ENCODE peak calls at places on chromosomes 4 and X, in ten cellular contexts. One of them, this sample, is unnamed.

GRCh38 chrX:9379697-9380551 is 84.9 kb upstream of the TBL1X start:
- DNase-seq in activated CD4-positive, CD25-positive, alpha-beta regulatory T cell treated with anti-CD3 and anti-CD28 coated beads, Interleukin-2, amount 50 U/mL, for 72 hours: no peak
- DNase-seq in HFFc6: peak
- DNase-seq in NCI-H524: no peak
- DNase-seq in T47D: no peak
- DNase-seq in stimulated activated naive CD4-positive, alpha-beta T cell: no peak
- DNase-seq in stimulated activated CD8-positive, alpha-beta memory T cell treated with anti-CD3 and anti-CD28 coated beads, Interleukin-12 subunit alpha, Interleukin-12 subunit beta, amount 100 ng/mL, for 4 hours: no peak
- DNase-seq in choroid plexus epithelial cell: peak
- DNase-seq in kidney tubule cell: peak
- DNase-seq in HEK293T: no peak
- DNase-seq in this sample: no peak

GRCh38 chr4:183124228-183124627 is 25.2 kb downstream of the WWC2 start:
- DNase-seq in choroid plexus epithelial cell: no peak
- DNase-seq in stimulated activated CD8-positive, alpha-beta memory T cell treated with anti-CD3 and anti-CD28 coated beads, Interleukin-12 subunit alpha, Interleukin-12 subunit beta, amount 100 ng/mL, for 4 hours: no peak
- DNase-seq in HFFc6: no peak
- DNase-seq in activated CD4-positive, CD25-positive, alpha-beta regulatory T cell treated with anti-CD3 and anti-CD28 coated beads, Interleukin-2, amount 50 U/mL, for 72 hours: no peak
- DNase-seq in HEK293T: no peak
- DNase-seq in T47D: no peak
- DNase-seq in NCI-H524: no peak
- DNase-seq in kidney tubule cell: no peak
- DNase-seq in stimulated activated naive CD4-positive, alpha-beta T cell: no peak
- DNase-seq in this sample: no peak

GRCh38 chr4:62548108-62548524 is 1348.0 kb downstream of the ADGRL3 start:
- DNase-seq in NCI-H524: no peak
- DNase-seq in kidney tubule cell: no peak
- DNase-seq in stimulated activated naive CD4-positive, alpha-beta T cell: no peak
- DNase-seq in T47D: no peak
- DNase-seq in stimulated activated CD8-positive, alpha-beta memory T cell treated with anti-CD3 and anti-CD28 coated beads, Interleukin-12 subunit alpha, Interleukin-12 subunit beta, amount 100 ng/mL, for 4 hours: no peak
- DNase-seq in activated CD4-positive, CD25-positive, alpha-beta regulatory T cell treated with anti-CD3 and anti-CD28 coated beads, Interleukin-2, amount 50 U/mL, for 72 hours: no peak
- DNase-seq in HFFc6: no peak
- DNase-seq in HEK293T: no peak
- DNase-seq in choroid plexus epithelial cell: no peak
- DNase-seq in this sample: no peak

GRCh38 chrX:11557120-11557519 is 108.6 kb downstream of the ARHGAP6 start:
- DNase-seq in NCI-H524: no peak
- DNase-seq in HEK293T: no peak
- DNase-seq in kidney tubule cell: peak
- DNase-seq in choroid plexus epithelial cell: peak
- DNase-seq in T47D: no peak
- DNase-seq in HFFc6: peak
- DNase-seq in stimulated activated naive CD4-positive, alpha-beta T cell: no peak
- DNase-seq in activated CD4-positive, CD25-positive, alpha-beta regulatory T cell treated with anti-CD3 and anti-CD28 coated beads, Interleukin-2, amount 50 U/mL, for 72 hours: no peak
- DNase-seq in stimulated activated CD8-positive, alpha-beta memory T cell treated with anti-CD3 and anti-CD28 coated beads, Interleukin-12 subunit alpha, Interleukin-12 subunit beta, amount 100 ng/mL, for 4 hours: no peak
- DNase-seq in this sample: no peak

GRCh38 chr4:32042486-32042885 is 1322.3 kb downstream of the PCDH7 start:
- DNase-seq in HFFc6: no peak
- DNase-seq in NCI-H524: no peak
- DNase-seq in HEK293T: no peak
- DNase-seq in choroid plexus epithelial cell: peak
- DNase-seq in activated CD4-positive, CD25-positive, alpha-beta regulatory T cell treated with anti-CD3 and anti-CD28 coated beads, Interleukin-2, amount 50 U/mL, for 72 hours: no peak
- DNase-seq in stimulated activated CD8-positive, alpha-beta memory T cell treated with anti-CD3 and anti-CD28 coated beads, Interleukin-12 subunit alpha, Interleukin-12 subunit beta, amount 100 ng/mL, for 4 hours: no peak
- DNase-seq in kidney tubule cell: no peak
- DNase-seq in stimulated activated naive CD4-positive, alpha-beta T cell: no peak
- DNase-seq in T47D: no peak
- DNase-seq in this sample: no peak

GRCh38 chr4:87949961-87950360 is 25.6 kb upstream of the SPP1 start:
- DNase-seq in HEK293T: no peak
- DNase-seq in choroid plexus epithelial cell: peak
- DNase-seq in kidney tubule cell: peak
- DNase-seq in stimulated activated CD8-positive, alpha-beta memory T cell treated with anti-CD3 and anti-CD28 coated beads, Interleukin-12 subunit alpha, Interleukin-12 subunit beta, amount 100 ng/mL, for 4 hours: no peak
- DNase-seq in NCI-H524: no peak
- DNase-seq in activated CD4-positive, CD25-positive, alpha-beta regulatory T cell treated with anti-CD3 and anti-CD28 coated beads, Interleukin-2, amount 50 U/mL, for 72 hours: no peak
- DNase-seq in HFFc6: peak
- DNase-seq in T47D: no peak
- DNase-seq in stimulated activated naive CD4-positive, alpha-beta T cell: no peak
- DNase-seq in this sample: no peak

GRCh38 chrX:13376857-13377441 is 57.1 kb upstream of the ATXN3L start:
- DNase-seq in stimulated activated naive CD4-positive, alpha-beta T cell: no peak
- DNase-seq in activated CD4-positive, CD25-positive, alpha-beta regulatory T cell treated with anti-CD3 and anti-CD28 coated beads, Interleukin-2, amount 50 U/mL, for 72 hours: no peak
- DNase-seq in kidney tubule cell: peak
- DNase-seq in NCI-H524: peak
- DNase-seq in T47D: peak
- DNase-seq in choroid plexus epithelial cell: peak
- DNase-seq in HEK293T: no peak
- DNase-seq in HFFc6: peak
- DNase-seq in stimulated activated CD8-positive, alpha-beta memory T cell treated with anti-CD3 and anti-CD28 coated beads, Interleukin-12 subunit alpha, Interleukin-12 subunit beta, amount 100 ng/mL, for 4 hours: no peak
- DNase-seq in this sample: peak

GRCh38 chr4:91904556-91904955 is 399.2 kb upstream of the GRID2 start:
- DNase-seq in kidney tubule cell: no peak
- DNase-seq in stimulated activated CD8-positive, alpha-beta memory T cell treated with anti-CD3 and anti-CD28 coated beads, Interleukin-12 subunit alpha, Interleukin-12 subunit beta, amount 100 ng/mL, for 4 hours: no peak
- DNase-seq in NCI-H524: no peak
- DNase-seq in stimulated activated naive CD4-positive, alpha-beta T cell: no peak
- DNase-seq in HEK293T: no peak
- DNase-seq in choroid plexus epithelial cell: no peak
- DNase-seq in HFFc6: no peak
- DNase-seq in T47D: no peak
- DNase-seq in activated CD4-positive, CD25-positive, alpha-beta regulatory T cell treated with anti-CD3 and anti-CD28 coated beads, Interleukin-2, amount 50 U/mL, for 72 hours: no peak
- DNase-seq in this sample: no peak

GRCh38 chrX:140071037-140071436 is 105.7 kb upstream of the CXorf66 start:
- DNase-seq in choroid plexus epithelial cell: no peak
- DNase-seq in HFFc6: no peak
- DNase-seq in stimulated activated naive CD4-positive, alpha-beta T cell: no peak
- DNase-seq in T47D: no peak
- DNase-seq in activated CD4-positive, CD25-positive, alpha-beta regulatory T cell treated with anti-CD3 and anti-CD28 coated beads, Interleukin-2, amount 50 U/mL, for 72 hours: no peak
- DNase-seq in NCI-H524: no peak
- DNase-seq in HEK293T: no peak
- DNase-seq in stimulated activated CD8-positive, alpha-beta memory T cell treated with anti-CD3 and anti-CD28 coated beads, Interleukin-12 subunit alpha, Interleukin-12 subunit beta, amount 100 ng/mL, for 4 hours: no peak
- DNase-seq in kidney tubule cell: no peak
- DNase-seq in this sample: no peak

GRCh38 chr4:184262901-184263300 is 45.2 kb upstream of the ENPP6 start:
- DNase-seq in NCI-H524: no peak
- DNase-seq in HFFc6: peak
- DNase-seq in HEK293T: no peak
- DNase-seq in stimulated activated CD8-positive, alpha-beta memory T cell treated with anti-CD3 and anti-CD28 coated beads, Interleukin-12 subunit alpha, Interleukin-12 subunit beta, amount 100 ng/mL, for 4 hours: no peak
- DNase-seq in activated CD4-positive, CD25-positive, alpha-beta regulatory T cell treated with anti-CD3 and anti-CD28 coated beads, Interleukin-2, amount 50 U/mL, for 72 hours: no peak
- DNase-seq in choroid plexus epithelial cell: peak
- DNase-seq in kidney tubule cell: peak
- DNase-seq in T47D: no peak
- DNase-seq in stimulated activated naive CD4-positive, alpha-beta T cell: no peak
- DNase-seq in this sample: no peak

GRCh38 chr4:159016527-159017137 is 86.2 kb upstream of the RAPGEF2 start:
- DNase-seq in HEK293T: peak
- DNase-seq in HFFc6: no peak
- DNase-seq in NCI-H524: peak
- DNase-seq in activated CD4-positive, CD25-positive, alpha-beta regulatory T cell treated with anti-CD3 and anti-CD28 coated beads, Interleukin-2, amount 50 U/mL, for 72 hours: no peak
- DNase-seq in stimulated activated CD8-positive, alpha-beta memory T cell treated with anti-CD3 and anti-CD28 coated beads, Interleukin-12 subunit alpha, Interleukin-12 subunit beta, amount 100 ng/mL, for 4 hours: no peak
- DNase-seq in choroid plexus epithelial cell: peak
- DNase-seq in kidney tubule cell: peak
- DNase-seq in stimulated activated naive CD4-positive, alpha-beta T cell: no peak
- DNase-seq in T47D: no peak
- DNase-seq in this sample: peak

GRCh38 chrX:2188316-2188715 is 312.5 kb downstream of the DHRSX start:
- DNase-seq in HFFc6: peak
- DNase-seq in choroid plexus epithelial cell: peak
- DNase-seq in stimulated activated naive CD4-positive, alpha-beta T cell: no peak
- DNase-seq in stimulated activated CD8-positive, alpha-beta memory T cell treated with anti-CD3 and anti-CD28 coated beads, Interleukin-12 subunit alpha, Interleukin-12 subunit beta, amount 100 ng/mL, for 4 hours: no peak
- DNase-seq in kidney tubule cell: no peak
- DNase-seq in HEK293T: no peak
- DNase-seq in NCI-H524: no peak
- DNase-seq in activated CD4-positive, CD25-positive, alpha-beta regulatory T cell treated with anti-CD3 and anti-CD28 coated beads, Interleukin-2, amount 50 U/mL, for 72 hours: no peak
- DNase-seq in T47D: no peak
- DNase-seq in this sample: no peak

GRCh38 chr4:67545996-67546356 is 673 bp upstream of the CENPC start:
- DNase-seq in HEK293T: no peak
- DNase-seq in stimulated activated CD8-positive, alpha-beta memory T cell treated with anti-CD3 and anti-CD28 coated beads, Interleukin-12 subunit alpha, Interleukin-12 subunit beta, amount 100 ng/mL, for 4 hours: no peak
- DNase-seq in stimulated activated naive CD4-positive, alpha-beta T cell: no peak
- DNase-seq in NCI-H524: peak
- DNase-seq in T47D: no peak
- DNase-seq in HFFc6: no peak
- DNase-seq in activated CD4-positive, CD25-positive, alpha-beta regulatory T cell treated with anti-CD3 and anti-CD28 coated beads, Interleukin-2, amount 50 U/mL, for 72 hours: no peak
- DNase-seq in kidney tubule cell: no peak
- DNase-seq in choroid plexus epithelial cell: no peak
- DNase-seq in this sample: peak

GRCh38 chr4:183797041-183797444 is 108.1 kb upstream of the STOX2 start:
- DNase-seq in choroid plexus epithelial cell: no peak
- DNase-seq in HFFc6: no peak
- DNase-seq in kidney tubule cell: peak
- DNase-seq in HEK293T: peak
- DNase-seq in NCI-H524: no peak
- DNase-seq in activated CD4-positive, CD25-positive, alpha-beta regulatory T cell treated with anti-CD3 and anti-CD28 coated beads, Interleukin-2, amount 50 U/mL, for 72 hours: no peak
- DNase-seq in stimulated activated naive CD4-positive, alpha-beta T cell: no peak
- DNase-seq in T47D: no peak
- DNase-seq in stimulated activated CD8-positive, alpha-beta memory T cell treated with anti-CD3 and anti-CD28 coated beads, Interleukin-12 subunit alpha, Interleukin-12 subunit beta, amount 100 ng/mL, for 4 hours: no peak
- DNase-seq in this sample: no peak

GRCh38 chrX:69093960-69094935 is 71.0 kb downstream of the PJA1 start:
- DNase-seq in stimulated activated naive CD4-positive, alpha-beta T cell: no peak
- DNase-seq in T47D: no peak
- DNase-seq in choroid plexus epithelial cell: peak
- DNase-seq in HEK293T: peak
- DNase-seq in NCI-H524: peak
- DNase-seq in kidney tubule cell: peak
- DNase-seq in activated CD4-positive, CD25-positive, alpha-beta regulatory T cell treated with anti-CD3 and anti-CD28 coated beads, Interleukin-2, amount 50 U/mL, for 72 hours: peak
- DNase-seq in stimulated activated CD8-positive, alpha-beta memory T cell treated with anti-CD3 and anti-CD28 coated beads, Interleukin-12 subunit alpha, Interleukin-12 subunit beta, amount 100 ng/mL, for 4 hours: no peak
- DNase-seq in HFFc6: peak
- DNase-seq in this sample: peak

GRCh38 chr4:177201614-177202013 is 108.1 kb upstream of the NEIL3 start:
- DNase-seq in activated CD4-positive, CD25-positive, alpha-beta regulatory T cell treated with anti-CD3 and anti-CD28 coated beads, Interleukin-2, amount 50 U/mL, for 72 hours: no peak
- DNase-seq in HEK293T: no peak
- DNase-seq in NCI-H524: no peak
- DNase-seq in kidney tubule cell: no peak
- DNase-seq in stimulated activated CD8-positive, alpha-beta memory T cell treated with anti-CD3 and anti-CD28 coated beads, Interleukin-12 subunit alpha, Interleukin-12 subunit beta, amount 100 ng/mL, for 4 hours: no peak
- DNase-seq in choroid plexus epithelial cell: no peak
- DNase-seq in T47D: no peak
- DNase-seq in stimulated activated naive CD4-positive, alpha-beta T cell: no peak
- DNase-seq in HFFc6: no peak
- DNase-seq in this sample: no peak

GRCh38 chr4:84907145-84907544 is 59.3 kb downstream of the WDFY3 start:
- DNase-seq in stimulated activated CD8-positive, alpha-beta memory T cell treated with anti-CD3 and anti-CD28 coated beads, Interleukin-12 subunit alpha, Interleukin-12 subunit beta, amount 100 ng/mL, for 4 hours: no peak
- DNase-seq in NCI-H524: no peak
- DNase-seq in HFFc6: no peak
- DNase-seq in T47D: no peak
- DNase-seq in stimulated activated naive CD4-positive, alpha-beta T cell: no peak
- DNase-seq in choroid plexus epithelial cell: no peak
- DNase-seq in kidney tubule cell: no peak
- DNase-seq in activated CD4-positive, CD25-positive, alpha-beta regulatory T cell treated with anti-CD3 and anti-CD28 coated beads, Interleukin-2, amount 50 U/mL, for 72 hours: no peak
- DNase-seq in HEK293T: no peak
- DNase-seq in this sample: no peak

GRCh38 chrX:69045616-69046345 is 119.5 kb downstream of the PJA1 start:
- DNase-seq in stimulated activated naive CD4-positive, alpha-beta T cell: no peak
- DNase-seq in activated CD4-positive, CD25-positive, alpha-beta regulatory T cell treated with anti-CD3 and anti-CD28 coated beads, Interleukin-2, amount 50 U/mL, for 72 hours: no peak
- DNase-seq in HEK293T: no peak
- DNase-seq in HFFc6: no peak
- DNase-seq in NCI-H524: no peak
- DNase-seq in kidney tubule cell: no peak
- DNase-seq in stimulated activated CD8-positive, alpha-beta memory T cell treated with anti-CD3 and anti-CD28 coated beads, Interleukin-12 subunit alpha, Interleukin-12 subunit beta, amount 100 ng/mL, for 4 hours: no peak
- DNase-seq in choroid plexus epithelial cell: no peak
- DNase-seq in T47D: no peak
- DNase-seq in this sample: no peak

GRCh38 chr4:187827631-187828030 is 167.9 kb upstream of the ZFP42 start:
- DNase-seq in stimulated activated naive CD4-positive, alpha-beta T cell: no peak
- DNase-seq in T47D: no peak
- DNase-seq in kidney tubule cell: no peak
- DNase-seq in HEK293T: no peak
- DNase-seq in activated CD4-positive, CD25-positive, alpha-beta regulatory T cell treated with anti-CD3 and anti-CD28 coated beads, Interleukin-2, amount 50 U/mL, for 72 hours: no peak
- DNase-seq in NCI-H524: no peak
- DNase-seq in choroid plexus epithelial cell: no peak
- DNase-seq in HFFc6: no peak
- DNase-seq in stimulated activated CD8-positive, alpha-beta memory T cell treated with anti-CD3 and anti-CD28 coated beads, Interleukin-12 subunit alpha, Interleukin-12 subunit beta, amount 100 ng/mL, for 4 hours: no peak
- DNase-seq in this sample: no peak

GRCh38 chr4:26048962-26049361 is 134.9 kb downstream of the SMIM20 start:
- DNase-seq in kidney tubule cell: no peak
- DNase-seq in activated CD4-positive, CD25-positive, alpha-beta regulatory T cell treated with anti-CD3 and anti-CD28 coated beads, Interleukin-2, amount 50 U/mL, for 72 hours: no peak
- DNase-seq in NCI-H524: no peak
- DNase-seq in HEK293T: no peak
- DNase-seq in T47D: no peak
- DNase-seq in HFFc6: no peak
- DNase-seq in stimulated activated naive CD4-positive, alpha-beta T cell: no peak
- DNase-seq in stimulated activated CD8-positive, alpha-beta memory T cell treated with anti-CD3 and anti-CD28 coated beads, Interleukin-12 subunit alpha, Interleukin-12 subunit beta, amount 100 ng/mL, for 4 hours: no peak
- DNase-seq in choroid plexus epithelial cell: peak
- DNase-seq in this sample: no peak

GRCh38 chr4:125316781-125317525 is 2.2 kb downstream of the FAT4 start:
- DNase-seq in stimulated activated naive CD4-positive, alpha-beta T cell: no peak
- DNase-seq in HEK293T: no peak
- DNase-seq in activated CD4-positive, CD25-positive, alpha-beta regulatory T cell treated with anti-CD3 and anti-CD28 coated beads, Interleukin-2, amount 50 U/mL, for 72 hours: no peak
- DNase-seq in stimulated activated CD8-positive, alpha-beta memory T cell treated with anti-CD3 and anti-CD28 coated beads, Interleukin-12 subunit alpha, Interleukin-12 subunit beta, amount 100 ng/mL, for 4 hours: no peak
- DNase-seq in HFFc6: peak
- DNase-seq in kidney tubule cell: peak
- DNase-seq in NCI-H524: peak
- DNase-seq in T47D: no peak
- DNase-seq in choroid plexus epithelial cell: peak
- DNase-seq in this sample: peak

GRCh38 chrX:79081895-79082512 is 62.5 kb upstream of the GPR174 start:
- DNase-seq in T47D: no peak
- DNase-seq in stimulated activated naive CD4-positive, alpha-beta T cell: peak
- DNase-seq in HFFc6: peak
- DNase-seq in stimulated activated CD8-positive, alpha-beta memory T cell treated with anti-CD3 and anti-CD28 coated beads, Interleukin-12 subunit alpha, Interleukin-12 subunit beta, amount 100 ng/mL, for 4 hours: no peak
- DNase-seq in choroid plexus epithelial cell: peak
- DNase-seq in NCI-H524: peak
- DNase-seq in kidney tubule cell: peak
- DNase-seq in activated CD4-positive, CD25-positive, alpha-beta regulatory T cell treated with anti-CD3 and anti-CD28 coated beads, Interleukin-2, amount 50 U/mL, for 72 hours: no peak
- DNase-seq in HEK293T: peak
- DNase-seq in this sample: peak

GRCh38 chr4:54228563-54229501 is at the start of gene PDGFRA:
- DNase-seq in stimulated activated CD8-positive, alpha-beta memory T cell treated with anti-CD3 and anti-CD28 coated beads, Interleukin-12 subunit alpha, Interleukin-12 subunit beta, amount 100 ng/mL, for 4 hours: no peak
- DNase-seq in kidney tubule cell: no peak
- DNase-seq in NCI-H524: peak
- DNase-seq in activated CD4-positive, CD25-positive, alpha-beta regulatory T cell treated with anti-CD3 and anti-CD28 coated beads, Interleukin-2, amount 50 U/mL, for 72 hours: no peak
- DNase-seq in T47D: no peak
- DNase-seq in choroid plexus epithelial cell: peak
- DNase-seq in HEK293T: no peak
- DNase-seq in stimulated activated naive CD4-positive, alpha-beta T cell: no peak
- DNase-seq in HFFc6: peak
- DNase-seq in this sample: peak

GRCh38 chr4:142474398-142475087 is 371.6 kb downstream of the INPP4B start:
- DNase-seq in T47D: no peak
- DNase-seq in activated CD4-positive, CD25-positive, alpha-beta regulatory T cell treated with anti-CD3 and anti-CD28 coated beads, Interleukin-2, amount 50 U/mL, for 72 hours: no peak
- DNase-seq in HFFc6: no peak
- DNase-seq in choroid plexus epithelial cell: no peak
- DNase-seq in NCI-H524: peak
- DNase-seq in kidney tubule cell: peak
- DNase-seq in HEK293T: no peak
- DNase-seq in stimulated activated CD8-positive, alpha-beta memory T cell treated with anti-CD3 and anti-CD28 coated beads, Interleukin-12 subunit alpha, Interleukin-12 subunit beta, amount 100 ng/mL, for 4 hours: no peak
- DNase-seq in stimulated activated naive CD4-positive, alpha-beta T cell: no peak
- DNase-seq in this sample: no peak

GRCh38 chrX:119605739-119606507 is at the start of gene NKRF:
- DNase-seq in activated CD4-positive, CD25-positive, alpha-beta regulatory T cell treated with anti-CD3 and anti-CD28 coated beads, Interleukin-2, amount 50 U/mL, for 72 hours: peak
- DNase-seq in NCI-H524: peak
- DNase-seq in T47D: peak
- DNase-seq in stimulated activated naive CD4-positive, alpha-beta T cell: peak
- DNase-seq in kidney tubule cell: peak
- DNase-seq in stimulated activated CD8-positive, alpha-beta memory T cell treated with anti-CD3 and anti-CD28 coated beads, Interleukin-12 subunit alpha, Interleukin-12 subunit beta, amount 100 ng/mL, for 4 hours: peak
- DNase-seq in HFFc6: peak
- DNase-seq in HEK293T: peak
- DNase-seq in choroid plexus epithelial cell: peak
- DNase-seq in this sample: peak

GRCh38 chr4:128228021-128228571 is 59.5 kb downstream of the PGRMC2 start:
- DNase-seq in HEK293T: no peak
- DNase-seq in T47D: peak
- DNase-seq in activated CD4-positive, CD25-positive, alpha-beta regulatory T cell treated with anti-CD3 and anti-CD28 coated beads, Interleukin-2, amount 50 U/mL, for 72 hours: no peak
- DNase-seq in stimulated activated naive CD4-positive, alpha-beta T cell: no peak
- DNase-seq in kidney tubule cell: peak
- DNase-seq in HFFc6: no peak
- DNase-seq in stimulated activated CD8-positive, alpha-beta memory T cell treated with anti-CD3 and anti-CD28 coated beads, Interleukin-12 subunit alpha, Interleukin-12 subunit beta, amount 100 ng/mL, for 4 hours: no peak
- DNase-seq in choroid plexus epithelial cell: no peak
- DNase-seq in NCI-H524: peak
- DNase-seq in this sample: no peak

This sample was measured in SK-N-SH.